ENCODE peak calls at places on chromosomes 7 and 10, in six cellular contexts. One of them, this sample, is unnamed.

GRCh38 chr7:108367314-108367713 is 88.9 kb downstream of the NRCAM start:
- DNase-seq in Right ventricle myocardium superior: no peak
- DNase-seq in H9: no peak
- DNase-seq in NCI-H446 treated with DMSO at 0.1 percent for 48 hours: no peak
- DNase-seq in stimulated activated CD8-positive, alpha-beta memory T cell treated with anti-CD3 and anti-CD28 coated beads, Interleukin-15, amount 100 ng/mL, for 24 hours: no peak
- DNase-seq in cardiac muscle cell: no peak
- DNase-seq in this sample: no peak

GRCh38 chr10:131180941-131181855 is 130.3 kb downstream of the TCERG1L start:
- DNase-seq in Right ventricle myocardium superior: no peak
- DNase-seq in H9: peak
- DNase-seq in NCI-H446 treated with DMSO at 0.1 percent for 48 hours: no peak
- DNase-seq in stimulated activated CD8-positive, alpha-beta memory T cell treated with anti-CD3 and anti-CD28 coated beads, Interleukin-15, amount 100 ng/mL, for 24 hours: no peak
- DNase-seq in cardiac muscle cell: no peak
- DNase-seq in this sample: no peak

GRCh38 chr10:116688241-116688711 is 54.1 kb downstream of the HSPA12A start:
- DNase-seq in Right ventricle myocardium superior: no peak
- DNase-seq in H9: no peak
- DNase-seq in NCI-H446 treated with DMSO at 0.1 percent for 48 hours: no peak
- DNase-seq in stimulated activated CD8-positive, alpha-beta memory T cell treated with anti-CD3 and anti-CD28 coated beads, Interleukin-15, amount 100 ng/mL, for 24 hours: no peak
- DNase-seq in cardiac muscle cell: no peak
- DNase-seq in this sample: no peak

GRCh38 chr10:62459072-62459471 is 84.9 kb downstream of the ZNF365 start:
- DNase-seq in Right ventricle myocardium superior: no peak
- DNase-seq in H9: no peak
- DNase-seq in NCI-H446 treated with DMSO at 0.1 percent for 48 hours: no peak
- DNase-seq in stimulated activated CD8-positive, alpha-beta memory T cell treated with anti-CD3 and anti-CD28 coated beads, Interleukin-15, amount 100 ng/mL, for 24 hours: no peak
- DNase-seq in cardiac muscle cell: no peak
- DNase-seq in this sample: no peak

GRCh38 chr10:51031995-51032394 is 42.3 kb upstream of the PRKG1 start:
- DNase-seq in Right ventricle myocardium superior: no peak
- DNase-seq in H9: peak
- DNase-seq in NCI-H446 treated with DMSO at 0.1 percent for 48 hours: no peak
- DNase-seq in stimulated activated CD8-positive, alpha-beta memory T cell treated with anti-CD3 and anti-CD28 coated beads, Interleukin-15, amount 100 ng/mL, for 24 hours: no peak
- DNase-seq in cardiac muscle cell: no peak
- DNase-seq in this sample: no peak

GRCh38 chr7:46725838-46726237 is 804.8 kb upstream of the IGFBP3 start:
- DNase-seq in Right ventricle myocardium superior: no peak
- DNase-seq in H9: no peak
- DNase-seq in NCI-H446 treated with DMSO at 0.1 percent for 48 hours: peak
- DNase-seq in stimulated activated CD8-positive, alpha-beta memory T cell treated with anti-CD3 and anti-CD28 coated beads, Interleukin-15, amount 100 ng/mL, for 24 hours: no peak
- DNase-seq in cardiac muscle cell: no peak
- DNase-seq in this sample: no peak

GRCh38 chr7:12674861-12675260 is 12.6 kb upstream of the ARL4A start:
- DNase-seq in Right ventricle myocardium superior: no peak
- DNase-seq in H9: peak
- DNase-seq in NCI-H446 treated with DMSO at 0.1 percent for 48 hours: no peak
- DNase-seq in stimulated activated CD8-positive, alpha-beta memory T cell treated with anti-CD3 and anti-CD28 coated beads, Interleukin-15, amount 100 ng/mL, for 24 hours: no peak
- DNase-seq in cardiac muscle cell: no peak
- DNase-seq in this sample: no peak

GRCh38 chr7:115357213-115357999 is 435.5 kb downstream of the MDFIC start:
- DNase-seq in Right ventricle myocardium superior: no peak
- DNase-seq in H9: no peak
- DNase-seq in NCI-H446 treated with DMSO at 0.1 percent for 48 hours: no peak
- DNase-seq in stimulated activated CD8-positive, alpha-beta memory T cell treated with anti-CD3 and anti-CD28 coated beads, Interleukin-15, amount 100 ng/mL, for 24 hours: no peak
- DNase-seq in cardiac muscle cell: peak
- DNase-seq in this sample: no peak

GRCh38 chr7:134122980-134123379 is 4.2 kb upstream of the LRGUK start:
- DNase-seq in Right ventricle myocardium superior: no peak
- DNase-seq in H9: no peak
- DNase-seq in NCI-H446 treated with DMSO at 0.1 percent for 48 hours: no peak
- DNase-seq in stimulated activated CD8-positive, alpha-beta memory T cell treated with anti-CD3 and anti-CD28 coated beads, Interleukin-15, amount 100 ng/mL, for 24 hours: no peak
- DNase-seq in cardiac muscle cell: no peak
- DNase-seq in this sample: no peak

GRCh38 chr7:48249162-48249561 is 77.9 kb downstream of the ABCA13 start:
- DNase-seq in Right ventricle myocardium superior: no peak
- DNase-seq in H9: no peak
- DNase-seq in NCI-H446 treated with DMSO at 0.1 percent for 48 hours: no peak
- DNase-seq in stimulated activated CD8-positive, alpha-beta memory T cell treated with anti-CD3 and anti-CD28 coated beads, Interleukin-15, amount 100 ng/mL, for 24 hours: no peak
- DNase-seq in cardiac muscle cell: no peak
- DNase-seq in this sample: no peak

GRCh38 chr10:12568391-12568790 is 219.0 kb downstream of the CAMK1D start:
- DNase-seq in Right ventricle myocardium superior: no peak
- DNase-seq in H9: no peak
- DNase-seq in NCI-H446 treated with DMSO at 0.1 percent for 48 hours: no peak
- DNase-seq in stimulated activated CD8-positive, alpha-beta memory T cell treated with anti-CD3 and anti-CD28 coated beads, Interleukin-15, amount 100 ng/mL, for 24 hours: no peak
- DNase-seq in cardiac muscle cell: no peak
- DNase-seq in this sample: no peak

GRCh38 chr7:139916717-139917395 is 87.8 kb downstream of the TBXAS1 start:
- DNase-seq in Right ventricle myocardium superior: no peak
- DNase-seq in H9: no peak
- DNase-seq in NCI-H446 treated with DMSO at 0.1 percent for 48 hours: no peak
- DNase-seq in stimulated activated CD8-positive, alpha-beta memory T cell treated with anti-CD3 and anti-CD28 coated beads, Interleukin-15, amount 100 ng/mL, for 24 hours: no peak
- DNase-seq in cardiac muscle cell: no peak
- DNase-seq in this sample: no peak

GRCh38 chr7:30683839-30684238 is 1.6 kb upstream of the CRHR2 start:
- DNase-seq in Right ventricle myocardium superior: no peak
- DNase-seq in H9: no peak
- DNase-seq in NCI-H446 treated with DMSO at 0.1 percent for 48 hours: no peak
- DNase-seq in stimulated activated CD8-positive, alpha-beta memory T cell treated with anti-CD3 and anti-CD28 coated beads, Interleukin-15, amount 100 ng/mL, for 24 hours: no peak
- DNase-seq in cardiac muscle cell: no peak
- DNase-seq in this sample: no peak

GRCh38 chr7:44534087-44534486 is 7.0 kb downstream of the NPC1L1 start:
- DNase-seq in Right ventricle myocardium superior: no peak
- DNase-seq in H9: no peak
- DNase-seq in NCI-H446 treated with DMSO at 0.1 percent for 48 hours: no peak
- DNase-seq in stimulated activated CD8-positive, alpha-beta memory T cell treated with anti-CD3 and anti-CD28 coated beads, Interleukin-15, amount 100 ng/mL, for 24 hours: no peak
- DNase-seq in cardiac muscle cell: no peak
- DNase-seq in this sample: peak

GRCh38 chr10:132674311-132674710 is 111.6 kb downstream of the NKX6-2 start:
- DNase-seq in Right ventricle myocardium superior: peak
- DNase-seq in H9: peak
- DNase-seq in NCI-H446 treated with DMSO at 0.1 percent for 48 hours: no peak
- DNase-seq in stimulated activated CD8-positive, alpha-beta memory T cell treated with anti-CD3 and anti-CD28 coated beads, Interleukin-15, amount 100 ng/mL, for 24 hours: no peak
- DNase-seq in cardiac muscle cell: no peak
- DNase-seq in this sample: no peak

GRCh38 chr10:53808677-53809076 is 992.4 kb downstream of the PCDH15 start:
- DNase-seq in Right ventricle myocardium superior: no peak
- DNase-seq in H9: peak
- DNase-seq in NCI-H446 treated with DMSO at 0.1 percent for 48 hours: no peak
- DNase-seq in stimulated activated CD8-positive, alpha-beta memory T cell treated with anti-CD3 and anti-CD28 coated beads, Interleukin-15, amount 100 ng/mL, for 24 hours: no peak
- DNase-seq in cardiac muscle cell: no peak
- DNase-seq in this sample: no peak

GRCh38 chr10:43692051-43692825 is 43.6 kb upstream of the ZNF32 start:
- DNase-seq in Right ventricle myocardium superior: no peak
- DNase-seq in H9: no peak
- DNase-seq in NCI-H446 treated with DMSO at 0.1 percent for 48 hours: no peak
- DNase-seq in stimulated activated CD8-positive, alpha-beta memory T cell treated with anti-CD3 and anti-CD28 coated beads, Interleukin-15, amount 100 ng/mL, for 24 hours: no peak
- DNase-seq in cardiac muscle cell: no peak
- DNase-seq in this sample: no peak

GRCh38 chr7:46507601-46508000 is 586.5 kb upstream of the IGFBP3 start:
- DNase-seq in Right ventricle myocardium superior: no peak
- DNase-seq in H9: no peak
- DNase-seq in NCI-H446 treated with DMSO at 0.1 percent for 48 hours: no peak
- DNase-seq in stimulated activated CD8-positive, alpha-beta memory T cell treated with anti-CD3 and anti-CD28 coated beads, Interleukin-15, amount 100 ng/mL, for 24 hours: no peak
- DNase-seq in cardiac muscle cell: no peak
- DNase-seq in this sample: no peak

GRCh38 chr10:105585753-105586152 is 944.7 kb downstream of the SORCS3 start:
- DNase-seq in Right ventricle myocardium superior: no peak
- DNase-seq in H9: no peak
- DNase-seq in NCI-H446 treated with DMSO at 0.1 percent for 48 hours: no peak
- DNase-seq in stimulated activated CD8-positive, alpha-beta memory T cell treated with anti-CD3 and anti-CD28 coated beads, Interleukin-15, amount 100 ng/mL, for 24 hours: no peak
- DNase-seq in cardiac muscle cell: no peak
- DNase-seq in this sample: no peak

GRCh38 chr7:97133166-97133565 is 15.7 kb downstream of the SDHAF3 start:
- DNase-seq in Right ventricle myocardium superior: no peak
- DNase-seq in H9: no peak
- DNase-seq in NCI-H446 treated with DMSO at 0.1 percent for 48 hours: no peak
- DNase-seq in stimulated activated CD8-positive, alpha-beta memory T cell treated with anti-CD3 and anti-CD28 coated beads, Interleukin-15, amount 100 ng/mL, for 24 hours: no peak
- DNase-seq in cardiac muscle cell: no peak
- DNase-seq in this sample: no peak

This sample was measured in NCI-H1694.